ENCODE peak calls at places on chromosomes 16 and 17, in nine cellular contexts. P, R, Y, K, N, G, Q, X and U are unnamed samples. For H3K4me1 and H3K9me3, the result is how much of the 10 kb centered on the place peaks cover.

GRCh38 chr16:89122322-89122831 is 28.7 kb downstream of the ACSF3 start:
- DNase-seq in N (no peak), P (no peak), R (peak), G (no peak), X (peak), K (no peak), Y (peak), Q (no peak), U (no peak)

GRCh38 chr17:45098869-45099616 is 33.3 kb downstream of the PLCD3 start:
- DNase-seq in P (peak), X (peak), G (peak), Y (peak), R (peak), Q (peak), K (peak), N (peak), U (peak)

GRCh38 chr16:813204-813915 is 12.8 kb upstream of the GNG13 start:
- DNase-seq in R (peak), Q (peak), P (no peak), N (peak), Y (no peak), X (no peak), G (no peak), K (peak), U (no peak)

GRCh38 chr17:33701910-33702309 is 408.8 kb upstream of the ASIC2 start:
- DNase-seq in P (no peak), Y (no peak), R (no peak), X (no peak), Q (no peak), K (no peak), N (no peak), G (no peak), U (no peak)

GRCh38 chr16:8798174-8798527 is 512 bp downstream of the PMM2 start:
- DNase-seq in K (no peak), N (peak), R (no peak), P (peak), Y (no peak), X (no peak), Q (peak), G (no peak), U (no peak)

GRCh38 chr17:2240541-2240940 is 63.0 kb downstream of the SMG6 start:
- DNase-seq in R (no peak), Q (peak), G (peak), K (no peak), P (no peak), Y (no peak), N (no peak), X (no peak), U (no peak)

GRCh38 chr17:58330997-58331814 is 2.6 kb upstream of the TSPOAP1 start:
- DNase-seq in G (no peak), X (peak), P (no peak), Y (peak), Q (no peak), R (peak), N (no peak), K (no peak), U (no peak)

GRCh38 chr17:6753006-6753445 is 2.8 kb upstream of the XAF1 start:
- DNase-seq in P (peak), Y (peak), G (peak), X (peak), N (peak), Q (peak), K (peak), R (peak), U (peak)

GRCh38 chr16:67392301-67393059 is 818 bp downstream of the TPPP3 start:
- DNase-seq in P (no peak), X (no peak), R (no peak), K (no peak), G (no peak), Q (no peak), N (no peak), Y (no peak), U (no peak)

GRCh38 chr16:787261-787966 is 767 bp downstream of the RPUSD1 start:
- DNase-seq in K (peak), N (no peak), G (no peak), P (no peak), Y (no peak), Q (no peak), X (no peak), R (no peak), U (no peak)

GRCh38 chr16:84964729-84965128 is 46.6 kb downstream of the ZDHHC7 start:
- DNase-seq in P (no peak), G (no peak), X (no peak), N (no peak), Y (no peak), R (no peak), K (no peak), Q (no peak), U (no peak)

GRCh38 chr16:84253173-84253572 is 13.4 kb upstream of the KCNG4 start:
- DNase-seq in N (no peak), Q (no peak), K (no peak), Y (no peak), G (no peak), P (no peak), R (no peak), X (no peak), U (no peak)

GRCh38 chr17:38761612-38762011 is 9.1 kb downstream of the PSMB3 start:
- DNase-seq in P (peak), R (no peak), X (no peak), K (peak), N (peak), Q (peak), G (no peak), Y (no peak), U (no peak)

GRCh38 chr16:705748-706188 is at the start of gene FBXL16:
- DNase-seq in Q (no peak), G (no peak), R (no peak), P (no peak), Y (no peak), N (no peak), X (no peak), K (no peak), U (no peak)

GRCh38 chr17:63918305-63918704 is 334 bp downstream of the GH1 start:
- DNase-seq in G (no peak), R (no peak), K (no peak), N (no peak), Q (no peak), Y (peak), X (peak), P (no peak), U (no peak)

GRCh38 chr17:39022961-39023360 is 55.8 kb upstream of the FBXO47 start:
- DNase-seq in Y (no peak), N (no peak), P (no peak), G (no peak), Q (no peak), X (no peak), R (no peak), K (no peak), U (no peak)

GRCh38 chr16:86018487-86018886 is 119.5 kb downstream of the IRF8 start:
- DNase-seq in G (no peak), Y (peak), P (no peak), K (peak), R (no peak), N (peak), Q (peak), X (peak), U (no peak)

GRCh38 chr17:10805911-10806310 is 2.0 kb upstream of the TMEM238L start:
- DNase-seq in P (no peak), Y (no peak), R (no peak), K (no peak), Q (no peak), X (no peak), G (no peak), N (no peak), U (no peak)

GRCh38 chr16:2720063-2720455 is at the start of gene PRSS27:
- DNase-seq in Q (no peak), N (no peak), X (no peak), G (no peak), R (no peak), K (no peak), P (no peak), Y (peak), U (no peak)
- H3K4me1 ChIP-seq in Q (under half), N (under half), X (under half), G (under half), R (under half), K (under half), P (under half), Y (under half), U (under half)

GRCh38 chr16:35795361-35796029 is 2336.1 kb downstream of the TP53TG3F start:
- DNase-seq in R (no peak), N (no peak), Q (no peak), X (no peak), K (no peak), Y (no peak), G (no peak), P (no peak), U (peak)
- H3K9me3 ChIP-seq in R (under half), N (under half), Q (under half), X (under half), K (under half), Y (half or more), G (under half), P (half or more), U (under half)

GRCh38 chr17:28497931-28498330 is 8.2 kb upstream of the FOXN1 start:
- DNase-seq in N (no peak), P (no peak), G (no peak), R (no peak), K (no peak), X (no peak), Q (no peak), Y (no peak), U (no peak)

GRCh38 chr17:28498652-28499365 is 7.3 kb upstream of the FOXN1 start:
- DNase-seq in R (no peak), Y (no peak), P (no peak), G (no peak), Q (no peak), X (no peak), K (no peak), N (no peak), U (no peak)

GRCh38 chr17:28499684-28500357 is 6.3 kb upstream of the FOXN1 start:
- DNase-seq in X (no peak), G (no peak), R (no peak), Q (no peak), N (no peak), Y (no peak), P (no peak), K (no peak), U (no peak)

GRCh38 chr17:28500712-28501379 is 5.3 kb upstream of the FOXN1 start:
- DNase-seq in Y (no peak), X (no peak), R (no peak), G (no peak), Q (no peak), N (no peak), P (no peak), K (no peak), U (no peak)

GRCh38 chr17:28499366-28499668 is 6.8 kb upstream of the FOXN1 start:
- DNase-seq in K (no peak), P (no peak), X (no peak), G (no peak), Q (no peak), N (no peak), R (no peak), Y (peak), U (no peak)
- H3K4me1 ChIP-seq in K (under half), P (under half), X (under half), G (under half), Q (under half), N (under half), R (under half), Y (under half), U (under half)

GRCh38 chr17:69679839-69680238 is 265.3 kb downstream of the MAP2K6 start:
- DNase-seq in R (no peak), P (no peak), K (no peak), G (no peak), N (no peak), Y (no peak), X (no peak), Q (no peak), U (no peak)

DNA sequence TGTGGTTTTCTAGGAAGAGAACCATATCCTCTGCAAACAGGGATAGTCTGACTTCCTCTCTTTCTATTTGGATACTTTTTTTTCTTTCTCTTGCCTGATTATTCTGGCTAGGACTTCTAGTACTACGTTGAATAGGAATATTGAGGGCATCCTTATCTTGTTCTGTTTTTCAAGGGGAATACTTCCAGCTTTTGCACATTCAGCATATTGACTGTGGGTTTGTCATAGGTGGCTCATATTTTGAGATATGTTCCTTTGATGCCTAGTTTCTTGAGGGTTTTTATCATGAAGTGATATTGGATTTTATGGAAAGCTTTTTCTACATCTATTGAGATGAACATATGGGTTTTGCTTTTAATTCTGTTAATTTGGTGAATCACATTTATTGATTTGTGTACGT is 269.8 kb downstream of the MAP2K6 start:
- DNase-seq in P (no peak), Q (no peak), R (no peak), X (no peak), G (no peak), K (no peak), N (no peak), Y (no peak), U (no peak)
- H3K9me3 ChIP-seq in P (under half), Q (under half), R (under half), X (under half), G (under half), K (under half), N (under half), Y (under half), U (under half)

GRCh38 chr17:77446959-77447634 is 306.3 kb downstream of the SEC14L1 start:
- DNase-seq in X (no peak), G (peak), R (no peak), P (no peak), Y (no peak), Q (peak), K (no peak), N (peak), U (no peak)
- H3K4me1 ChIP-seq in X (under half), G (half or more), R (half or more), P (under half), Y (half or more), Q (half or more), K (half or more), N (half or more), U (half or more)

DNA sequence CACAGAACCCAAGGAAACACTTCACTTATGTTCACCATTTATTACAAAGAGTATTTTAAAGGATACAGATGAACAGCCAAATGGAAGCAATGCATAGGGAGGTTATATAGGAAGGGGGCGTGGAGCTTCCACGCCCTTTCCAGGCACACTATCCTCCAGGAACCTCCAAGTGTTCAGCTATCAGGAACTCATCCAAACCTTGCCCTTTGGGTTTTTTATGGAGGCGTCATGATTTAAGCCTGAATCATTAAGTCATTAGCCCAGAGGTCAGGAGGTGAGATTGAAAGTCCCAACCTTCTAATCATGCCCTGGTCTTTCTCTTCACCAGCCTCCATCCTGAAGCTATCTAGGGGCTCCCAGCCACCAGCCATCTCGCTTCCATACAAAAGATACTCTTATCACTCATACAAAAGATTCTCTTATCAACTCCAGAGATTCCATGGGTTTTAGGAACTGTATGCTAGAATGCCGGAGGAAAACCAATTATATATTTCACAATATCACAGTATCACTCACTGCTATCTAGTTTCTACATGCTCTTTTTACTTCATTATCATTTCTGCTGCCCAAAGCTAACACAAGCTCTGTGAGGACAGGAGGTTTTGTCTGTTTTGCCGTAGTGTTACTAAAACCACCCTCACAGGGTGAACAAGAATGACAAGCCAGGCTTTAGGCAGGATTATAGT is 213.4 kb downstream of the SLC39A11 start:
- DNase-seq in N (no peak), K (no peak), R (no peak), Q (no peak), X (no peak), Y (no peak), P (no peak), G (no peak), U (no peak)
- H3K9me3 ChIP-seq in N (under half), K (under half), R (under half), Q (under half), X (under half), Y (under half), P (under half), G (under half), U (under half)

GRCh38 chr17:50144845-50145531 is 5.5 kb downstream of the PPP1R9B start:
- DNase-seq in P (no peak), G (no peak), X (no peak), Y (no peak), N (no peak), K (no peak), R (no peak), Q (no peak), U (peak)

GRCh38 chr17:50146230-50146926 is 4.1 kb downstream of the PPP1R9B start:
- DNase-seq in K (no peak), N (no peak), P (no peak), Y (peak), Q (no peak), G (no peak), X (no peak), R (no peak), U (no peak)

GRCh38 chr17:50146927-50147640 is 3.4 kb downstream of the PPP1R9B start:
- DNase-seq in Y (peak), P (no peak), G (no peak), Q (no peak), R (no peak), N (no peak), X (peak), K (no peak), U (no peak)

GRCh38 chr17:50144346-50144745 is 6.1 kb downstream of the PPP1R9B start:
- DNase-seq in P (no peak), G (no peak), K (no peak), Y (no peak), X (no peak), Q (no peak), R (no peak), N (no peak), U (no peak)

DNA sequence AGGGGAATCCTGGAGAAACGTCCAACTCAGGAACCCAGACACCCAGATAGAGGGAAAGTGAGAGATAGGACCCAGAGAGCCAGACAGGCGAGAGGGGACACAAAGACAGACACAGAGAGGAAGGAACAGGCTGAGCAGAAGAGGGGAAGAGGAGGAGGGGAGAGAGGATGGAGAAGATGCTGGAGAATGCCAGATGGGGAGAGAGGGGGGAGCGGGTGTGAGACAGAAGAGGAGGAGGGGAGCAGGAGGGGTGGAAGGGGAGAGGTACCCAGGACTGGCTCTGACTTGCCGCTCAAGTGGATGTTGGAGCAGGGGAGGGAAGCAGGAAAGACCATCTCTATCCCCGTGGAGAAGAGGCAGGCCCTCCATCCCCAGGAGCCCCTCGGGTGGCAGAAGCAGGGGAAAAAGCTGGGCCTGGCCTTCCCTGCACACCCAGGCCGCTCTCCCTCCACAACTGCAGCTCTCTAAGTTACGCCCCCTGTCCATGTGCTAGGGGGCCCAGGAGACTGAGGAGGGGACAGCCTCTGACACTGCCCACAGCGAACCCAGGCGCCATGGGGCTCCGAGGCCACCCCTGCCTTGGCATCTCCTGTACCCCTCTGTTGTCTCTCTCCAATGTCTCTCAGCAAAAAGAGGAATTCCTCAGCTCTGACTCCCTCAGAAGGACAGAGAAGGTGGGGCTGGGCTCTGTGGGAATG is 4.8 kb downstream of the PPP1R9B start:
- DNase-seq in P (no peak), R (no peak), X (no peak), N (no peak), Q (no peak), K (no peak), G (no peak), Y (no peak), U (no peak)
- H3K4me1 ChIP-seq in P (under half), R (half or more), X (under half), N (under half), Q (under half), K (under half), G (under half), Y (under half), U (half or more)

GRCh38 chr17:61450641-61451537 is 1.3 kb upstream of the TBX4 start:
- DNase-seq in N (no peak), X (no peak), K (no peak), R (no peak), Q (no peak), P (no peak), G (no peak), Y (no peak), U (no peak)

GRCh38 chr17:61454095-61454931 is 2.1 kb downstream of the TBX4 start:
- DNase-seq in P (no peak), K (no peak), Q (peak), N (no peak), X (no peak), G (no peak), R (peak), Y (no peak), U (no peak)

GRCh38 chr17:61451538-61452300 is 503 bp upstream of the TBX4 start:
- DNase-seq in R (no peak), G (no peak), Q (peak), Y (no peak), K (no peak), X (no peak), P (no peak), N (no peak), U (no peak)

GRCh38 chr17:61453563-61453962 is 1.3 kb downstream of the TBX4 start:
- DNase-seq in N (no peak), Q (peak), R (no peak), K (no peak), G (no peak), X (no peak), P (peak), Y (no peak), U (no peak)

DNA sequence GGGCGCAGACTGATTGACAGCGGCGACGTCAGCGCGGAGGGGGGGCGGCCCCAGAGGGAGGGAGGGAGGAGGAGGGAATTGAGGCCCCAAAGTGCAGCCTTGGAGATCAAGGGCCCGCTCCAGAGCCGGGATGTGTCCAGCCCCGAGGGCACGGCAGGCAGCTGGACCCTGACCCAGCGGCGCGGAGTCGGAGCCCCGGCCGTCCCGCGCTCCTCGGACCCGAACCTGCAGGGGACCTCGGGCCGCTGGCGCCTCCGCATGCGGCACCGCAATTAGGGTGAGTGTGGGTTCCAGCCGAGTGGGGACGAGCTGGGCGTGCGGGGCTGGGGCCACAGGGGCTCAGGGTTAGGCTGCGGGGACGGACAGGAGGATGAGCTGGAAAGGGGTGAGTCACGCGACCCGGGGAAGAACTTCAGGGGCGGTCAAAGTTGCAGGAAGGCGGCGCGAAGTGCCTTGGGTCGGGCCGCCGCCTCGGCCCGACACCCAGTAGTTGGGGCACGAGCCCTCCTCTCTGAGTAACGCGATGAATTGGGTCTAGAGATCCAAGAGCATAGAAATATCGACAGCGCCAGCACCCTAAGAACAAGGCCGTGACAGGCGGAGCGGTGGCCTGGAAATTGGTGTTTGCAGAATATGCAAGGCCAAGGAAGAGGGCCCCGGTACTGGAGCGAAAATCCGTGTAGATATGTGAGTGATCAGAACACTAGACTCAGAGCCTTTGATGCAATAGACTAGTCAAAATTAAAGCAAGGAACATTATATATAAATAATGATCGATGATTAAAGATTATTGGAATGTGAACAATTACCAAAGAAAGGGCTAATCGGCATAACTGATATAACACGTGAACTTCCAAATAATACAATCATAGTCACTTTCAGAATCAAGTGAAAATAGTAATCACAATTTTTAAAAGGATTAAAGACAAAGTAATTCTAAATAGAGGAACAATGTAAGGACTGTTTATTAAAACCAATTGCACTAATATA is at the start of gene TBX4:
- DNase-seq in K (peak), Q (peak), P (no peak), Y (no peak), R (peak), G (no peak), X (no peak), N (no peak), U (no peak)
- H3K9me3 ChIP-seq in K (under half), Q (under half), P (under half), Y (under half), R (under half), G (under half), X (under half), N (under half), U (under half)